ENCODE peak calls at places on chromosomes 1 and 21, in four cellular contexts. One of them, this sample, is unnamed.

GRCh38 chr1:178093150-178093957 is 550 bp upstream of the RASAL2 start:
- DNase-seq in EL: peak
- DNase-seq in hepatocyte: peak
- DNase-seq in NCI-H2029 treated with DMSO at 0.1 percent for 48 hours: no peak
- DNase-seq in this sample: peak

GRCh38 chr21:26068776-26069175 is 101.8 kb downstream of the APP start:
- DNase-seq in EL: no peak
- DNase-seq in NCI-H2029 treated with DMSO at 0.1 percent for 48 hours: no peak
- DNase-seq in hepatocyte: no peak
- DNase-seq in this sample: no peak

GRCh38 chr1:37423810-37424209 is 50.6 kb upstream of the ZC3H12A start:
- DNase-seq in NCI-H2029 treated with DMSO at 0.1 percent for 48 hours: no peak
- DNase-seq in EL: no peak
- DNase-seq in hepatocyte: no peak
- DNase-seq in this sample: no peak

GRCh38 chr1:185393821-185394220 is 76.8 kb upstream of the IVNS1ABP start:
- DNase-seq in NCI-H2029 treated with DMSO at 0.1 percent for 48 hours: no peak
- DNase-seq in EL: no peak
- DNase-seq in hepatocyte: no peak
- DNase-seq in this sample: no peak

GRCh38 chr21:36718951-36719501 is 20.1 kb downstream of the SIM2 start:
- DNase-seq in hepatocyte: no peak
- DNase-seq in EL: no peak
- DNase-seq in NCI-H2029 treated with DMSO at 0.1 percent for 48 hours: no peak
- DNase-seq in this sample: no peak

GRCh38 chr1:193569696-193570269 is 383.4 kb upstream of the B3GALT2 start:
- DNase-seq in NCI-H2029 treated with DMSO at 0.1 percent for 48 hours: no peak
- DNase-seq in hepatocyte: no peak
- DNase-seq in EL: peak
- DNase-seq in this sample: no peak

GRCh38 chr1:204031098-204031710 is 41.7 kb upstream of the SOX13 start:
- DNase-seq in hepatocyte: no peak
- DNase-seq in NCI-H2029 treated with DMSO at 0.1 percent for 48 hours: no peak
- DNase-seq in EL: no peak
- DNase-seq in this sample: no peak

GRCh38 chr1:231395051-231395995 is 26.8 kb downstream of the EGLN1 start:
- DNase-seq in NCI-H2029 treated with DMSO at 0.1 percent for 48 hours: no peak
- DNase-seq in EL: peak
- DNase-seq in hepatocyte: peak
- DNase-seq in this sample: no peak

GRCh38 chr1:48228156-48228555 is 5.6 kb downstream of the SLC5A9 start:
- DNase-seq in hepatocyte: peak
- DNase-seq in EL: no peak
- DNase-seq in NCI-H2029 treated with DMSO at 0.1 percent for 48 hours: no peak
- DNase-seq in this sample: no peak

GRCh38 chr1:8712413-8713229 is 104.8 kb downstream of the RERE start:
- DNase-seq in EL: peak
- DNase-seq in hepatocyte: peak
- DNase-seq in NCI-H2029 treated with DMSO at 0.1 percent for 48 hours: peak
- DNase-seq in this sample: peak

GRCh38 chr1:152495066-152495675 is 15.4 kb upstream of the LCE5A start:
- DNase-seq in NCI-H2029 treated with DMSO at 0.1 percent for 48 hours: no peak
- DNase-seq in hepatocyte: no peak
- DNase-seq in EL: peak
- DNase-seq in this sample: no peak